ENCODE peak calls at places on chromosomes 5 and 9, in eight cellular contexts. One of them, this sample, is unnamed. For H3K9me3 and H3K4me1, the result is how much of the 10 kb centered on the place peaks cover.

GRCh38 chr5:109347252-109347888 is 62.4 kb downstream of the PJA2 start:
- DNase-seq in fibroblast of lung: no peak
- DNase-seq in A549: no peak
- DNase-seq in NT2/D1: no peak
- DNase-seq in psoas muscle: no peak
- DNase-seq in CD4-positive, CD25-positive, alpha-beta regulatory T cell: no peak
- DNase-seq in CD8-positive, alpha-beta T cell: no peak
- DNase-seq in neuronal stem cell: no peak
- DNase-seq in this sample: no peak

GRCh38 chr9:77807295-77807694 is 159.2 kb upstream of the GNA14 start:
- DNase-seq in fibroblast of lung: peak
- DNase-seq in psoas muscle: no peak
- DNase-seq in CD8-positive, alpha-beta T cell: no peak
- DNase-seq in neuronal stem cell: no peak
- DNase-seq in CD4-positive, CD25-positive, alpha-beta regulatory T cell: no peak
- DNase-seq in NT2/D1: no peak
- DNase-seq in A549: peak
- DNase-seq in this sample: no peak

GRCh38 chr9:124347206-124347967 is 67.9 kb downstream of the PSMB7 start:
- DNase-seq in A549: no peak
- DNase-seq in neuronal stem cell: no peak
- DNase-seq in psoas muscle: no peak
- DNase-seq in CD8-positive, alpha-beta T cell: no peak
- DNase-seq in CD4-positive, CD25-positive, alpha-beta regulatory T cell: no peak
- DNase-seq in NT2/D1: no peak
- DNase-seq in fibroblast of lung: no peak
- DNase-seq in this sample: no peak

GRCh38 chr5:38265546-38266179 is 7.3 kb downstream of the EGFLAM start:
- DNase-seq in NT2/D1: no peak
- DNase-seq in psoas muscle: peak
- DNase-seq in neuronal stem cell: peak
- DNase-seq in A549: peak
- DNase-seq in CD4-positive, CD25-positive, alpha-beta regulatory T cell: peak
- DNase-seq in CD8-positive, alpha-beta T cell: no peak
- DNase-seq in fibroblast of lung: peak
- DNase-seq in this sample: peak

GRCh38 chr5:154461531-154461930 is 15.7 kb downstream of the SAP30L start:
- DNase-seq in fibroblast of lung: no peak
- DNase-seq in CD8-positive, alpha-beta T cell: no peak
- DNase-seq in CD4-positive, CD25-positive, alpha-beta regulatory T cell: no peak
- DNase-seq in neuronal stem cell: no peak
- DNase-seq in psoas muscle: no peak
- DNase-seq in A549: peak
- DNase-seq in NT2/D1: no peak
- DNase-seq in this sample: no peak

GRCh38 chr9:87644659-87645058 is 81.3 kb upstream of the CTSL start:
- DNase-seq in NT2/D1: peak
- DNase-seq in fibroblast of lung: peak
- DNase-seq in psoas muscle: no peak
- DNase-seq in neuronal stem cell: no peak
- DNase-seq in CD8-positive, alpha-beta T cell: no peak
- DNase-seq in A549: no peak
- DNase-seq in CD4-positive, CD25-positive, alpha-beta regulatory T cell: no peak
- DNase-seq in this sample: no peak

GRCh38 chr5:159456261-159456660 is 126.0 kb upstream of the IL12B start:
- DNase-seq in neuronal stem cell: no peak
- DNase-seq in NT2/D1: no peak
- DNase-seq in A549: no peak
- DNase-seq in CD4-positive, CD25-positive, alpha-beta regulatory T cell: no peak
- DNase-seq in psoas muscle: no peak
- DNase-seq in fibroblast of lung: no peak
- DNase-seq in CD8-positive, alpha-beta T cell: no peak
- DNase-seq in this sample: no peak

GRCh38 chr5:124889850-124890249 is 143.4 kb upstream of the ZNF608 start:
- DNase-seq in CD8-positive, alpha-beta T cell: no peak
- DNase-seq in fibroblast of lung: no peak
- DNase-seq in psoas muscle: no peak
- DNase-seq in A549: no peak
- DNase-seq in NT2/D1: no peak
- DNase-seq in neuronal stem cell: no peak
- DNase-seq in CD4-positive, CD25-positive, alpha-beta regulatory T cell: no peak
- DNase-seq in this sample: no peak

GRCh38 chr9:130892503-130893249 is 3.9 kb downstream of the QRFP start:
- DNase-seq in CD8-positive, alpha-beta T cell: no peak
- DNase-seq in CD4-positive, CD25-positive, alpha-beta regulatory T cell: no peak
- DNase-seq in psoas muscle: no peak
- DNase-seq in fibroblast of lung: no peak
- DNase-seq in NT2/D1: no peak
- DNase-seq in A549: no peak
- DNase-seq in neuronal stem cell: no peak
- DNase-seq in this sample: no peak

GRCh38 chr5:61290815-61291214 is 41.2 kb upstream of the ZSWIM6 start:
- DNase-seq in neuronal stem cell: no peak
- DNase-seq in CD8-positive, alpha-beta T cell: no peak
- DNase-seq in NT2/D1: no peak
- DNase-seq in psoas muscle: no peak
- DNase-seq in fibroblast of lung: peak
- DNase-seq in CD4-positive, CD25-positive, alpha-beta regulatory T cell: no peak
- DNase-seq in A549: peak
- DNase-seq in this sample: no peak

GRCh38 chr9:96605328-96605727 is 14.3 kb downstream of the CDC14B start:
- DNase-seq in CD8-positive, alpha-beta T cell: no peak
- DNase-seq in psoas muscle: no peak
- DNase-seq in CD4-positive, CD25-positive, alpha-beta regulatory T cell: no peak
- DNase-seq in neuronal stem cell: no peak
- DNase-seq in NT2/D1: no peak
- DNase-seq in fibroblast of lung: no peak
- DNase-seq in A549: no peak
- DNase-seq in this sample: no peak

GRCh38 chr9:112548836-112549235 is 62.2 kb downstream of the KIAA1958 start:
- DNase-seq in CD4-positive, CD25-positive, alpha-beta regulatory T cell: no peak
- DNase-seq in A549: no peak
- DNase-seq in CD8-positive, alpha-beta T cell: no peak
- DNase-seq in neuronal stem cell: no peak
- DNase-seq in psoas muscle: no peak
- DNase-seq in NT2/D1: no peak
- DNase-seq in fibroblast of lung: peak
- DNase-seq in this sample: no peak

GRCh38 chr9:106869028-106869427 is 6.1 kb downstream of the ZNF462 start:
- DNase-seq in psoas muscle: no peak
- DNase-seq in NT2/D1: no peak
- DNase-seq in neuronal stem cell: no peak
- DNase-seq in fibroblast of lung: peak
- DNase-seq in CD8-positive, alpha-beta T cell: no peak
- DNase-seq in CD4-positive, CD25-positive, alpha-beta regulatory T cell: no peak
- DNase-seq in A549: no peak
- DNase-seq in this sample: no peak

GRCh38 chr5:126070481-126070880 is 352.7 kb upstream of the GRAMD2B start:
- DNase-seq in CD8-positive, alpha-beta T cell: no peak
- DNase-seq in psoas muscle: no peak
- DNase-seq in NT2/D1: no peak
- DNase-seq in A549: no peak
- DNase-seq in CD4-positive, CD25-positive, alpha-beta regulatory T cell: no peak
- DNase-seq in neuronal stem cell: no peak
- DNase-seq in fibroblast of lung: no peak
- DNase-seq in this sample: no peak

GRCh38 chr5:127957183-127957582 is 126.4 kb upstream of the SLC12A2 start:
- DNase-seq in CD4-positive, CD25-positive, alpha-beta regulatory T cell: no peak
- DNase-seq in fibroblast of lung: peak
- DNase-seq in neuronal stem cell: no peak
- DNase-seq in A549: peak
- DNase-seq in psoas muscle: peak
- DNase-seq in NT2/D1: no peak
- DNase-seq in CD8-positive, alpha-beta T cell: no peak
- DNase-seq in this sample: peak

GRCh38 chr9:134192951-134193731 is 28.8 kb upstream of the RNU6ATAC start:
- DNase-seq in CD8-positive, alpha-beta T cell: no peak
- DNase-seq in A549: no peak
- DNase-seq in NT2/D1: no peak
- DNase-seq in fibroblast of lung: no peak
- DNase-seq in CD4-positive, CD25-positive, alpha-beta regulatory T cell: no peak
- DNase-seq in neuronal stem cell: no peak
- DNase-seq in psoas muscle: peak
- DNase-seq in this sample: no peak

GRCh38 chr5:33793836-33794549 is 97.8 kb downstream of the ADAMTS12 start:
- DNase-seq in CD8-positive, alpha-beta T cell: no peak
- DNase-seq in NT2/D1: no peak
- DNase-seq in psoas muscle: no peak
- DNase-seq in neuronal stem cell: no peak
- DNase-seq in fibroblast of lung: no peak
- DNase-seq in CD4-positive, CD25-positive, alpha-beta regulatory T cell: no peak
- DNase-seq in A549: no peak
- DNase-seq in this sample: no peak

GRCh38 chr5:9170026-9170425 is 375.8 kb downstream of the SEMA5A start:
- DNase-seq in CD4-positive, CD25-positive, alpha-beta regulatory T cell: no peak
- DNase-seq in A549: no peak
- DNase-seq in neuronal stem cell: no peak
- DNase-seq in psoas muscle: no peak
- DNase-seq in NT2/D1: no peak
- DNase-seq in CD8-positive, alpha-beta T cell: no peak
- DNase-seq in fibroblast of lung: peak
- DNase-seq in this sample: no peak

GRCh38 chr5:97131139-97131710 is 11.2 kb downstream of the LIX1 start:
- DNase-seq in NT2/D1: no peak
- DNase-seq in psoas muscle: no peak
- DNase-seq in fibroblast of lung: peak
- DNase-seq in neuronal stem cell: no peak
- DNase-seq in CD8-positive, alpha-beta T cell: no peak
- DNase-seq in CD4-positive, CD25-positive, alpha-beta regulatory T cell: no peak
- DNase-seq in A549: no peak
- DNase-seq in this sample: no peak

GRCh38 chr5:150948539-150948938 is 43.8 kb upstream of the ZNF300 start:
- DNase-seq in neuronal stem cell: no peak
- DNase-seq in NT2/D1: no peak
- DNase-seq in CD8-positive, alpha-beta T cell: no peak
- DNase-seq in A549: no peak
- DNase-seq in psoas muscle: no peak
- DNase-seq in fibroblast of lung: no peak
- DNase-seq in CD4-positive, CD25-positive, alpha-beta regulatory T cell: no peak
- DNase-seq in this sample: no peak
- H3K9me3 ChIP-seq in neuronal stem cell: under half
- H3K9me3 ChIP-seq in NT2/D1: half or more
- H3K9me3 ChIP-seq in CD8-positive, alpha-beta T cell: under half
- H3K9me3 ChIP-seq in A549: half or more
- H3K9me3 ChIP-seq in psoas muscle: half or more
- H3K9me3 ChIP-seq in fibroblast of lung: under half
- H3K9me3 ChIP-seq in CD4-positive, CD25-positive, alpha-beta regulatory T cell: half or more
- H3K9me3 ChIP-seq in this sample: half or more

DNA sequence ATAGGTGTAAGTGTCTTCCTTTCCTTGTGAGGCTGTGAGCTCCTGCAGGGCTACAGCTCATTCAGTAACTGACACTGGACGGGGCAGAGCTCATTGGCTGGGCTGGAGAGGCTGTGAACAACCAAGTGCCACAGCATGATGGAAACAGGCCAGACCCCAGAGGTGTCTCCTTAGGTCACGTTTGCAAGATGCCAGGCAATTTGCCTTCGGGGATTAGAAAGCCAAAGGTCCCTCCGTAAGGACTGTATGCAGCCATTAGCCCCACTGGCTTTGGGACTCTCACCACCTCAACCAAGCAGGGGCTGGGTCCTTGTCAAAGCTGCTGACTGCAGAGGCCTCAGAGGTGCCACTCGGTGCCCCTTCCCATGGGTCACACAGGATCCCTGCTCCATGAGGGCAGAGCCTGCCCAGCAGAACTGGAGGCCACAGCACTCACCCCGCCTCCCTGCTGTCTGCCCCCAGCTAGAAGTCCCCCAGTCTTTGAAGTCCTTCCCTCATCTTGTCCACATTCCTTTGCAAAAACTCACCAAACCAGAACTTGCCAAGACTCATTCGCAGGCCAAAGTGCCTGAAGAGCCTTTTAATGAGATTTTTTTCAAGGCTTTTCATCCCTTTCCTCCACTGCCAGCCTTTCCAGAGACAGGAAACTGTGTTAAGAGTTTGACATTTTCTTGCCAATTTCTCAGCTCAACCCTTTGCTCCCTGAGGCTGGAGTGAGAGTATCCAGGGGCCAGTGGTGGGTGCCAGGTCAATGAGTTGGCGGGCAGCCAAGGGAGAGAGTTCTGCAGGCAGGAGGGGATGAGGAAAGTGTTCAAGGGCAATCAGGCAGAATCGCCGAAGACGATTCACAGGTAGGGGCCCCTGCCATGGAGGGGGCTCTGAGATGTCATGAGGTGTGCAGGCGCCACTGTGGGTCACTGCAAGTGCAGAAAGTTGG is 39.7 kb upstream of the SLC25A51 start:
- DNase-seq in neuronal stem cell: no peak
- DNase-seq in NT2/D1: no peak
- DNase-seq in CD8-positive, alpha-beta T cell: no peak
- DNase-seq in CD4-positive, CD25-positive, alpha-beta regulatory T cell: no peak
- DNase-seq in psoas muscle: peak
- DNase-seq in A549: no peak
- DNase-seq in fibroblast of lung: peak
- DNase-seq in this sample: peak
- H3K4me1 ChIP-seq in neuronal stem cell: under half
- H3K4me1 ChIP-seq in NT2/D1: under half
- H3K4me1 ChIP-seq in CD8-positive, alpha-beta T cell: under half
- H3K4me1 ChIP-seq in CD4-positive, CD25-positive, alpha-beta regulatory T cell: under half
- H3K4me1 ChIP-seq in psoas muscle: under half
- H3K4me1 ChIP-seq in A549: half or more
- H3K4me1 ChIP-seq in fibroblast of lung: under half
- H3K4me1 ChIP-seq in this sample: under half

DNA sequence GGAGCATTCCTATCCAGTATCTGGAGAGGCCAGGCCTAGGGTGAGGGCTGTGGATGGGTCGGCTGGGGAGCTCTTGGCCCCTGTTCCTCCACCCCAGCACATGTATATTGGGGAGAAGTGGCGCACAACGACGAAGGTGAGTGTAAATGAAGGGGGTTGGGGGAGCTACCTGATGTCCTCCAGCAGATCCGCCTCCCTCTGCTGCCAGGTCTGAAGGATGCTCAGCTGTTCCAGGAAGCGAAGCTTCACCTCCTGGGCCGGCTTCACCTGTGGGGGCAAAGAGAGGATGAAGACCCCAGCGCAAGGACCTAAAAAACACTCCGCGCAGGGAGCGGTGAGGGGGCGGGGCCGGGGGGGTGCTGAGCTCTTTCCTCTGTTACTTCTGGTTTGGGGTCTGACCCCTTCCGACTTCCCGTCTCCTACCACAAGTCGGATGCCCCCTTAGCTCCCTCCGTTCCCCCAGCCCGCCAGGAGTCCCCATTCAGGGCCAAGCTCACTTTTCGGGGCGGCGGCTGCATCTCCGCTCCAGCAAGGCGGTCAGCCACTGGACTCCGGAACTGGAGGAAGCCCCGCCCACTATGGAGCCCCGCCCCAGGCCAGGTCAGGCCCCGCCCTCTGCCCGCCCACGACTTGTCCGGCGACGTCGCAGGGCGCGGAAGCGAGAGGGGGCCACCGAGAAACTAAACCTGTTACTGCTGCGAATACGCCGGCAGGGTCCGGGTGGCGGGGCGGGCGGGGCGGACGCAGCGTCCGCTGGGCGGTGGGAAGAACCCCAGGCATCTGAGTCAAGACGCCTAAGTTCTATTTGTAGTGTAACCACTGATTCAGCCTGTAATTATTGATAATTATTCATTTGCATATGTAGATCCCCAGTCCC is at the start of gene FCHSD1:
- DNase-seq in psoas muscle: peak
- DNase-seq in neuronal stem cell: peak
- DNase-seq in CD8-positive, alpha-beta T cell: peak
- DNase-seq in A549: peak
- DNase-seq in CD4-positive, CD25-positive, alpha-beta regulatory T cell: peak
- DNase-seq in NT2/D1: peak
- DNase-seq in fibroblast of lung: peak
- DNase-seq in this sample: peak
- H3K4me3 ChIP-seq in psoas muscle: peak
- H3K4me3 ChIP-seq in neuronal stem cell: peak
- H3K4me3 ChIP-seq in CD8-positive, alpha-beta T cell: peak
- H3K4me3 ChIP-seq in A549: peak
- H3K4me3 ChIP-seq in CD4-positive, CD25-positive, alpha-beta regulatory T cell: peak
- H3K4me3 ChIP-seq in NT2/D1: peak
- H3K4me3 ChIP-seq in fibroblast of lung: peak
- H3K4me3 ChIP-seq in this sample: peak

GRCh38 chr9:65432722-65433323 is 147.8 kb upstream of the FOXD4L5 start:
- DNase-seq in neuronal stem cell: no peak
- DNase-seq in CD4-positive, CD25-positive, alpha-beta regulatory T cell: no peak
- DNase-seq in fibroblast of lung: no peak
- DNase-seq in A549: no peak
- DNase-seq in NT2/D1: no peak
- DNase-seq in psoas muscle: no peak
- DNase-seq in CD8-positive, alpha-beta T cell: no peak
- DNase-seq in this sample: no peak
- H3K9me3 ChIP-seq in neuronal stem cell: under half
- H3K9me3 ChIP-seq in CD4-positive, CD25-positive, alpha-beta regulatory T cell: under half
- H3K9me3 ChIP-seq in fibroblast of lung: under half
- H3K9me3 ChIP-seq in A549: under half
- H3K9me3 ChIP-seq in NT2/D1: under half
- H3K9me3 ChIP-seq in psoas muscle: under half
- H3K9me3 ChIP-seq in CD8-positive, alpha-beta T cell: under half
- H3K9me3 ChIP-seq in this sample: under half